ENCODE peak calls at places on chromosomes 6 and 20, in seven cellular contexts. L is cardiac muscle cell; X is fibroblast of lung; N is CD8-positive, alpha-beta T cell; G is sigmoid colon; C is ovary; H is psoas muscle. Z is an unnamed sample.

GRCh38 chr6:13044390-13044789 is 283.9 kb downstream of the TBC1D7 start:
- DNase-seq in L (no peak), N (no peak), G (no peak), X (peak), H (no peak), C (no peak), Z (no peak)

GRCh38 chr6:37482356-37483292 is 17.1 kb downstream of the CCDC167 start:
- DNase-seq in G (no peak), L (no peak), C (no peak), X (no peak), N (no peak), H (no peak), Z (no peak)

GRCh38 chr6:44071670-44072451 is 55.4 kb downstream of the MRPL14 start:
- DNase-seq in C (no peak), X (peak), G (no peak), N (no peak), L (no peak), H (no peak), Z (peak)

GRCh38 chr6:163293286-163293685 is 121.2 kb upstream of the QKI start:
- DNase-seq in C (no peak), X (no peak), L (no peak), G (no peak), H (no peak), N (no peak), Z (no peak)

GRCh38 chr6:157152544-157152943 is 170.8 kb downstream of the TMEM242 start:
- DNase-seq in C (no peak), L (no peak), N (no peak), H (no peak), X (no peak), G (no peak), Z (no peak)

GRCh38 chr6:157521665-157522335 is 140.8 kb downstream of the ZDHHC14 start:
- DNase-seq in L (no peak), N (no peak), X (no peak), C (no peak), G (no peak), H (no peak), Z (no peak)

GRCh38 chr20:59940129-59940955 is at the start of the genes FAM217B and PPP1R3D:
- DNase-seq in X (peak), L (peak), H (peak), C (peak), N (peak), G (peak), Z (peak)

GRCh38 chr6:165777680-165778079 is 114.6 kb upstream of the PDE10A start:
- DNase-seq in G (no peak), C (no peak), X (no peak), L (no peak), H (no peak), N (no peak), Z (no peak)

GRCh38 chr6:15386756-15387112 is 140.9 kb downstream of the JARID2 start:
- DNase-seq in H (no peak), X (no peak), N (no peak), C (no peak), G (no peak), L (no peak), Z (no peak)

GRCh38 chr6:74408844-74409243 is 712.8 kb downstream of the CD109 start:
- DNase-seq in N (no peak), H (no peak), X (peak), L (no peak), G (no peak), C (no peak), Z (no peak)

GRCh38 chr6:29813809-29814208 is 13.8 kb upstream of the HLA-G start:
- DNase-seq in G (no peak), H (no peak), X (no peak), C (no peak), N (no peak), L (no peak), Z (no peak)
- H3K27ac ChIP-seq in G (no peak), H (no peak), X (no peak), C (no peak), N (no peak), L (no peak), Z (no peak)

GRCh38 chr20:4008026-4008413 is 7.3 kb downstream of the RNF24 start:
- DNase-seq in G (no peak), H (no peak), C (no peak), N (no peak), L (no peak), X (no peak), Z (no peak)
- H3K27ac ChIP-seq in G (no peak), H (peak), C (no peak), N (no peak), L (no peak), X (no peak), Z (peak)

GRCh38 chr6:6881438-6882267 is 226.1 kb upstream of the RREB1 start:
- DNase-seq in L (no peak), H (no peak), G (no peak), N (no peak), X (peak), C (no peak), Z (no peak)

GRCh38 chr6:6880745-6881437 is 226.9 kb upstream of the RREB1 start:
- DNase-seq in X (no peak), G (no peak), H (no peak), N (no peak), C (no peak), L (no peak), Z (no peak)

GRCh38 chr6:6882593-6882992 is 225.2 kb upstream of the RREB1 start:
- DNase-seq in H (no peak), N (no peak), X (no peak), L (no peak), C (no peak), G (no peak), Z (no peak)

GRCh38 chr6:6875818-6876470 is 231.8 kb upstream of the RREB1 start:
- DNase-seq in X (peak), C (no peak), H (no peak), G (no peak), L (no peak), N (no peak), Z (no peak)

DNA sequence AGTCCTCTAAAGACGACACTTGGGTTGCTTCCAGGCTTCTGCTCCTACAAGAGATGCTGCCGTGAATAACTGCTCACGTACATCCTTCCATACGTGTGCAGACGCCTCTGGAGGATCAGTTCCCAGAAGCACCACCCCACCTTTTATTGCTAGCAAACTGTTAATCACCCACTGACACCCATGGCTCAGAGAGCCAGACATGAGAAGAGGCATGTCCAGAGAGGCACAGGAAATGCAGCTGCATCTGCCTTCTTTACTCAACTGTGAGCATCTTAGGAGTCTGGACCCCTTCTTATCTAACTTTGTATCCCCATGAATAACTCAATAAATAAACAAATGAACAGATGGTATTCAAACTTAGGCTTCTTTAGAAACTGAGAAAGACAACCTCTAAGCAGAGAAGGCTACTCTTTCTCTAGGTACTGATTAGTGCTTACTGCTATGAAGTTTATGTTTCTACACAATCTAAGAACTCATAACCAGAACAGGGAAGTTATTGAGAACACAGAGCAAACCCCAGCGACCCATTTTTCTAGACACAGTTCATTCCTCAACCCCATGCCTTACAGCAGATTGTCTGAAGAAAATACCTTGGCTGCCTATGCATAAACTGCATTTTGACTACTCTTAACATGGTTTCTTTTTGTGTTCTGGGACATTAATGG is 228.7 kb upstream of the RREB1 start:
- DNase-seq in L (no peak), G (no peak), C (no peak), X (peak), H (no peak), N (no peak), Z (no peak)
- H3K27ac ChIP-seq in L (no peak), G (no peak), C (no peak), X (no peak), H (peak), N (no peak), Z (no peak)

GRCh38 chr6:46930331-46930730 is 8.6 kb upstream of the ADGRF5 start:
- DNase-seq in H (no peak), N (no peak), X (no peak), L (no peak), G (no peak), C (no peak), Z (no peak)

GRCh38 chr6:46927066-46927465 is 5.3 kb upstream of the ADGRF5 start:
- DNase-seq in X (peak), G (no peak), L (no peak), H (no peak), C (no peak), N (no peak), Z (no peak)

GRCh38 chr6:46925563-46926253 is 4.0 kb upstream of the ADGRF5 start:
- DNase-seq in X (peak), N (no peak), H (peak), L (no peak), G (no peak), C (no peak), Z (peak)

GRCh38 chr6:46923476-46923875 is 1.7 kb upstream of the ADGRF5 start:
- DNase-seq in L (no peak), C (no peak), H (no peak), N (no peak), G (no peak), X (no peak), Z (no peak)

GRCh38 chr6:46926481-46926880 is 4.7 kb upstream of the ADGRF5 start:
- DNase-seq in C (no peak), X (peak), L (no peak), N (no peak), H (no peak), G (no peak), Z (no peak)
- H3K27ac ChIP-seq in C (no peak), X (peak), L (no peak), N (no peak), H (no peak), G (no peak), Z (no peak)

DNA sequence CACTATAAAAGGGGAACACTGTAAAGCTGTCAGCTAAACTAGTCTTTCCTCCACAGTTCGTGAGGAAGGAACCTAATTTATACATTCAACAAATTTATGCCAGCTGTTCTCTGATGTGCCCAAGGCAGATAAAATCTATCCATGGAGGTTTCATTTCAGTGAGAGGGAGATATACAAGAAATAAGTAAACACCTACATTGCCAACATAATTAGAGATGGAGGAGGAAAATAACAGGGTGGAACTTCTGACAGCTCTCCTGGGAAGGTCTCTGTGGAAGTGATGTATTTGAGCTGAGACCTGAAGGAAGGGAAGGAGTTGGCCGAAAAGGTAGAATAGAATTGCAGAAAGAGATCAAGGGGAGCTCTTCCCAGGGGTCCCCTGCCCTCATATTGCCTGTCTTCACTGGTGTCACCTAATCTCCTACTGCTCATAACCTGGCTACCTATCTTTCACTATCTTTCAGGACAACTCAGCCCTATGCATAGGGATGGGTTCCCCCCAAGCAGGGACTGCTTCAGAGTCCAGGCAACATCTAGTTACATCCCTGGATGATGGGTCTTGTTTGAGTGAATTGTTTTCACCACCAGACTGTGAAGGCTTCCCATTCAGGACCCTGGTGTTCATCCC is 1.0 kb upstream of the HECA start:
- DNase-seq in G (no peak), H (no peak), N (no peak), L (no peak), X (no peak), C (no peak), Z (no peak)
- H3K27ac ChIP-seq in G (peak), H (peak), N (peak), L (no peak), X (peak), C (peak), Z (peak)

DNA sequence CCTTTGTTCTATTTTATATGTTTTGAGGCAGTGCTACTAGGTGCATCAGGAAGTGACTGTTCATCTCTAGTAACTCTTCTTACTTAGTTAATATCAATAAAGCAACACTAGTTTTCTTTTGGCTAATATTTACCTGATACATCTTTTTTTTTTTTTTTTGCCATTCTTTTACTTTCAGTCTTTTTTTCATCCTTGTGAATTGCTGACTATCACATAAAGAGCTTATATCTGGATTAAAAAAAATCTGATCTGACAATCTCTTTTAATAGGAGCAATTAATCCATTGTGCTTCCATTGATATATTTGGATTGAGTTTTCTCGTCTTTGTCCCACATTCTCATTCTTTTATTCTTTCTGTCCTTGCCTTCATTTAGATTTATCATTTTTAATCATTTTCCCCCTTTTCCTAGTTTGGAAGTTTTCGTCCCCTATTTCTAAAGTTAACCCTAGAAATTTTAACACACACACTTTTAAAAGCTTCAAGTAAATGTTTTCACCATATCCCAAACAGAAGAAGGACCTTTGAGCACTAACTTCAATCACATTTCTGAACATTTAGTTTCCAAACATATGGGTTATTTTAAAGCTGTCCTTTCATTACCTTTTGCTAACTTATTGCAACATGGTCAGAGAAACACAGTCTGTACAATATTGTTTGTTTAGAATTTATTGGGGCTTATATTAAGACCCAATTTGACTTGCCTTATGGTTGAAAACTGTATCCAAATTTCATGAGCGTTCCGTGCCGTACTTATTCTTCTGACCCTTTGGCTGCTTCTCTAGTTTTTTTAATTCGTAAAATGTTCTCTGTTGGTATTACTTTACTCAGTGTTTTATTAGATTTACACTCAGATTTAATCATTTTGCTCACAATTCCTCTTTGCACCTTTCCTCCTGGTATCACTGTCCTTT is 63.0 kb downstream of the SYCP2L start:
- DNase-seq in X (no peak), N (no peak), H (no peak), C (no peak), G (no peak), L (no peak), Z (no peak)
- H3K27ac ChIP-seq in X (no peak), N (no peak), H (no peak), C (no peak), G (no peak), L (no peak), Z (no peak)

DNA sequence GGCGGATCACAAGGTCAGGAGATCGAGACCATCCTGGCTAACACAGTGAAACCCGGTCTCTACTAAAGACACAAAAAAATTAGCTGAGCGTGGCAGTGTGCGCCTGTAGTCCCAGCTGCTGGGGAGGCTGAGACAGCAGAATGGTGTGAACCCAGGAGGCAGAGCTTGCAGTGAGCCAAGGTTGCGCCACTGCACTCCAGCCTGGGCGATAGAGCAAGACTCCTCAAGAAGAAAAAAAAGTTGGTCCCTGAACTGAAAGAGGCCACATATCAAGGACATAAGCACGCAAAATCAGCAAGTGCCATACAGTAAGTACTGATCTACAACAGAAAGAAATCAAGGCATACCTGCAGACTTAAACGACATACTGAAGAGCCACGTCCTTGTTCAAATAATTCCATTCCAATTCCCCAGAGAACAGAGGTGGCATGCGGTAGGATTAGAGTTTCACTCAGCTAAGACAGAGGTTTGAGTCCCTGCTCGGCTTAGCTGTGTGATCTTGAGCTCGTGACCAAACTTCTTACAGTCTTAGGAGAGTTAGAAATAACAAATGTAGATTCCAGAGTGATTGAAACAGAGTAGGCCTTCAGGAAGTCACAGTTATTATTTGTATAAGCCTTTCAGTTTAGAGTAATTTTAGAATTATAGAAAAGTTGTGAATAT is 29.2 kb downstream of the B4GALT5 start:
- DNase-seq in X (no peak), H (no peak), C (no peak), N (no peak), L (no peak), G (no peak), Z (no peak)
- H3K27ac ChIP-seq in X (no peak), H (peak), C (no peak), N (no peak), L (no peak), G (peak), Z (peak)